ENCODE peak calls at places on chromosome 2, in eight cellular contexts. One of them, this sample, is unnamed.

GRCh38 chr2:191593622-191594416 is 84.1 kb upstream of the NABP1 start:
- DNase-seq in NCI-H2081: no peak
- DNase-seq in endodermal cell: no peak
- DNase-seq in stimulated activated effector memory CD8-positive, alpha-beta T cell treated with anti-CD3 and anti-CD28 coated beads, Interleukin-12 subunit alpha, Interleukin-12 subunit beta, amount 100 ng/mL, for 72 hours: no peak
- DNase-seq in cardiac muscle cell: peak
- DNase-seq in NCI-H1105 treated with DMSO at 0.1 percent for 48 hours: no peak
- DNase-seq in prostate gland: no peak
- DNase-seq in HTR-8/SVneo: peak
- DNase-seq in this sample: no peak

GRCh38 chr2:146143971-146144370 is 1624.1 kb upstream of the ZEB2 start:
- DNase-seq in HTR-8/SVneo: no peak
- DNase-seq in NCI-H1105 treated with DMSO at 0.1 percent for 48 hours: no peak
- DNase-seq in prostate gland: no peak
- DNase-seq in endodermal cell: no peak
- DNase-seq in cardiac muscle cell: no peak
- DNase-seq in stimulated activated effector memory CD8-positive, alpha-beta T cell treated with anti-CD3 and anti-CD28 coated beads, Interleukin-12 subunit alpha, Interleukin-12 subunit beta, amount 100 ng/mL, for 72 hours: no peak
- DNase-seq in NCI-H2081: no peak
- DNase-seq in this sample: no peak

GRCh38 chr2:120238728-120239487 is 13.7 kb upstream of the RALB start:
- DNase-seq in NCI-H2081: no peak
- DNase-seq in HTR-8/SVneo: peak
- DNase-seq in endodermal cell: peak
- DNase-seq in NCI-H1105 treated with DMSO at 0.1 percent for 48 hours: no peak
- DNase-seq in cardiac muscle cell: peak
- DNase-seq in stimulated activated effector memory CD8-positive, alpha-beta T cell treated with anti-CD3 and anti-CD28 coated beads, Interleukin-12 subunit alpha, Interleukin-12 subunit beta, amount 100 ng/mL, for 72 hours: no peak
- DNase-seq in prostate gland: no peak
- DNase-seq in this sample: peak

GRCh38 chr2:203596183-203596582 is 61.1 kb upstream of the RAPH1 start:
- DNase-seq in NCI-H2081: no peak
- DNase-seq in NCI-H1105 treated with DMSO at 0.1 percent for 48 hours: no peak
- DNase-seq in cardiac muscle cell: no peak
- DNase-seq in endodermal cell: no peak
- DNase-seq in stimulated activated effector memory CD8-positive, alpha-beta T cell treated with anti-CD3 and anti-CD28 coated beads, Interleukin-12 subunit alpha, Interleukin-12 subunit beta, amount 100 ng/mL, for 72 hours: no peak
- DNase-seq in HTR-8/SVneo: no peak
- DNase-seq in prostate gland: no peak
- DNase-seq in this sample: no peak

GRCh38 chr2:197356136-197356535 is 45.6 kb upstream of the ANKRD44 start:
- DNase-seq in NCI-H1105 treated with DMSO at 0.1 percent for 48 hours: no peak
- DNase-seq in stimulated activated effector memory CD8-positive, alpha-beta T cell treated with anti-CD3 and anti-CD28 coated beads, Interleukin-12 subunit alpha, Interleukin-12 subunit beta, amount 100 ng/mL, for 72 hours: no peak
- DNase-seq in HTR-8/SVneo: no peak
- DNase-seq in endodermal cell: peak
- DNase-seq in NCI-H2081: no peak
- DNase-seq in prostate gland: no peak
- DNase-seq in cardiac muscle cell: no peak
- DNase-seq in this sample: no peak

GRCh38 chr2:32806857-32807256 is 139.9 kb upstream of the LTBP1 start:
- DNase-seq in NCI-H1105 treated with DMSO at 0.1 percent for 48 hours: no peak
- DNase-seq in prostate gland: no peak
- DNase-seq in NCI-H2081: no peak
- DNase-seq in HTR-8/SVneo: no peak
- DNase-seq in endodermal cell: no peak
- DNase-seq in stimulated activated effector memory CD8-positive, alpha-beta T cell treated with anti-CD3 and anti-CD28 coated beads, Interleukin-12 subunit alpha, Interleukin-12 subunit beta, amount 100 ng/mL, for 72 hours: no peak
- DNase-seq in cardiac muscle cell: no peak
- DNase-seq in this sample: no peak

GRCh38 chr2:241855245-241855887 is 3.3 kb downstream of the PDCD1 start:
- DNase-seq in HTR-8/SVneo: no peak
- DNase-seq in endodermal cell: no peak
- DNase-seq in stimulated activated effector memory CD8-positive, alpha-beta T cell treated with anti-CD3 and anti-CD28 coated beads, Interleukin-12 subunit alpha, Interleukin-12 subunit beta, amount 100 ng/mL, for 72 hours: no peak
- DNase-seq in NCI-H1105 treated with DMSO at 0.1 percent for 48 hours: no peak
- DNase-seq in NCI-H2081: no peak
- DNase-seq in prostate gland: no peak
- DNase-seq in cardiac muscle cell: no peak
- DNase-seq in this sample: no peak

GRCh38 chr2:219000569-219000960 is 7.3 kb upstream of the CRYBA2 start:
- DNase-seq in prostate gland: no peak
- DNase-seq in HTR-8/SVneo: no peak
- DNase-seq in NCI-H2081: no peak
- DNase-seq in endodermal cell: peak
- DNase-seq in stimulated activated effector memory CD8-positive, alpha-beta T cell treated with anti-CD3 and anti-CD28 coated beads, Interleukin-12 subunit alpha, Interleukin-12 subunit beta, amount 100 ng/mL, for 72 hours: no peak
- DNase-seq in NCI-H1105 treated with DMSO at 0.1 percent for 48 hours: peak
- DNase-seq in cardiac muscle cell: no peak
- DNase-seq in this sample: no peak

GRCh38 chr2:64609229-64609994 is 44.3 kb downstream of the SERTAD2 start:
- DNase-seq in prostate gland: no peak
- DNase-seq in NCI-H1105 treated with DMSO at 0.1 percent for 48 hours: no peak
- DNase-seq in HTR-8/SVneo: no peak
- DNase-seq in endodermal cell: peak
- DNase-seq in NCI-H2081: peak
- DNase-seq in stimulated activated effector memory CD8-positive, alpha-beta T cell treated with anti-CD3 and anti-CD28 coated beads, Interleukin-12 subunit alpha, Interleukin-12 subunit beta, amount 100 ng/mL, for 72 hours: peak
- DNase-seq in cardiac muscle cell: peak
- DNase-seq in this sample: peak

GRCh38 chr2:180723712-180724111 is 256.7 kb upstream of the UBE2E3 start:
- DNase-seq in endodermal cell: no peak
- DNase-seq in prostate gland: no peak
- DNase-seq in NCI-H2081: no peak
- DNase-seq in cardiac muscle cell: no peak
- DNase-seq in NCI-H1105 treated with DMSO at 0.1 percent for 48 hours: no peak
- DNase-seq in HTR-8/SVneo: no peak
- DNase-seq in stimulated activated effector memory CD8-positive, alpha-beta T cell treated with anti-CD3 and anti-CD28 coated beads, Interleukin-12 subunit alpha, Interleukin-12 subunit beta, amount 100 ng/mL, for 72 hours: no peak
- DNase-seq in this sample: no peak

GRCh38 chr2:67566292-67566691 is 169.2 kb downstream of the ETAA1 start:
- DNase-seq in prostate gland: no peak
- DNase-seq in NCI-H1105 treated with DMSO at 0.1 percent for 48 hours: no peak
- DNase-seq in cardiac muscle cell: no peak
- DNase-seq in stimulated activated effector memory CD8-positive, alpha-beta T cell treated with anti-CD3 and anti-CD28 coated beads, Interleukin-12 subunit alpha, Interleukin-12 subunit beta, amount 100 ng/mL, for 72 hours: no peak
- DNase-seq in NCI-H2081: no peak
- DNase-seq in HTR-8/SVneo: no peak
- DNase-seq in endodermal cell: no peak
- DNase-seq in this sample: no peak

GRCh38 chr2:35510641-35511040 is 844.9 kb upstream of the CRIM1 start:
- DNase-seq in endodermal cell: no peak
- DNase-seq in prostate gland: no peak
- DNase-seq in stimulated activated effector memory CD8-positive, alpha-beta T cell treated with anti-CD3 and anti-CD28 coated beads, Interleukin-12 subunit alpha, Interleukin-12 subunit beta, amount 100 ng/mL, for 72 hours: no peak
- DNase-seq in HTR-8/SVneo: no peak
- DNase-seq in NCI-H2081: no peak
- DNase-seq in NCI-H1105 treated with DMSO at 0.1 percent for 48 hours: no peak
- DNase-seq in cardiac muscle cell: peak
- DNase-seq in this sample: no peak

GRCh38 chr2:229905601-229906000 is 16.2 kb downstream of the TRIP12 start:
- DNase-seq in NCI-H2081: no peak
- DNase-seq in stimulated activated effector memory CD8-positive, alpha-beta T cell treated with anti-CD3 and anti-CD28 coated beads, Interleukin-12 subunit alpha, Interleukin-12 subunit beta, amount 100 ng/mL, for 72 hours: no peak
- DNase-seq in prostate gland: no peak
- DNase-seq in NCI-H1105 treated with DMSO at 0.1 percent for 48 hours: no peak
- DNase-seq in cardiac muscle cell: no peak
- DNase-seq in endodermal cell: no peak
- DNase-seq in HTR-8/SVneo: no peak
- DNase-seq in this sample: no peak

GRCh38 chr2:64797881-64798590 is 144.3 kb upstream of the SERTAD2 start:
- DNase-seq in prostate gland: peak
- DNase-seq in cardiac muscle cell: peak
- DNase-seq in NCI-H2081: peak
- DNase-seq in HTR-8/SVneo: peak
- DNase-seq in endodermal cell: no peak
- DNase-seq in NCI-H1105 treated with DMSO at 0.1 percent for 48 hours: peak
- DNase-seq in stimulated activated effector memory CD8-positive, alpha-beta T cell treated with anti-CD3 and anti-CD28 coated beads, Interleukin-12 subunit alpha, Interleukin-12 subunit beta, amount 100 ng/mL, for 72 hours: no peak
- DNase-seq in this sample: no peak

GRCh38 chr2:119426801-119427395 is 4.8 kb upstream of the TMEM37 start:
- DNase-seq in prostate gland: no peak
- DNase-seq in HTR-8/SVneo: no peak
- DNase-seq in NCI-H1105 treated with DMSO at 0.1 percent for 48 hours: no peak
- DNase-seq in cardiac muscle cell: peak
- DNase-seq in stimulated activated effector memory CD8-positive, alpha-beta T cell treated with anti-CD3 and anti-CD28 coated beads, Interleukin-12 subunit alpha, Interleukin-12 subunit beta, amount 100 ng/mL, for 72 hours: no peak
- DNase-seq in endodermal cell: peak
- DNase-seq in NCI-H2081: no peak
- DNase-seq in this sample: peak

GRCh38 chr2:183926433-183926832 is 671.9 kb upstream of the ZNF804A start:
- DNase-seq in cardiac muscle cell: no peak
- DNase-seq in NCI-H2081: no peak
- DNase-seq in NCI-H1105 treated with DMSO at 0.1 percent for 48 hours: no peak
- DNase-seq in endodermal cell: no peak
- DNase-seq in HTR-8/SVneo: no peak
- DNase-seq in stimulated activated effector memory CD8-positive, alpha-beta T cell treated with anti-CD3 and anti-CD28 coated beads, Interleukin-12 subunit alpha, Interleukin-12 subunit beta, amount 100 ng/mL, for 72 hours: no peak
- DNase-seq in prostate gland: no peak
- DNase-seq in this sample: no peak

GRCh38 chr2:13682878-13683277 is 949.6 kb upstream of the LRATD1 start:
- DNase-seq in HTR-8/SVneo: no peak
- DNase-seq in endodermal cell: no peak
- DNase-seq in NCI-H1105 treated with DMSO at 0.1 percent for 48 hours: peak
- DNase-seq in NCI-H2081: peak
- DNase-seq in cardiac muscle cell: no peak
- DNase-seq in stimulated activated effector memory CD8-positive, alpha-beta T cell treated with anti-CD3 and anti-CD28 coated beads, Interleukin-12 subunit alpha, Interleukin-12 subunit beta, amount 100 ng/mL, for 72 hours: no peak
- DNase-seq in prostate gland: peak
- DNase-seq in this sample: peak

GRCh38 chr2:170088776-170089175 is 89.2 kb upstream of the MYO3B start:
- DNase-seq in endodermal cell: no peak
- DNase-seq in HTR-8/SVneo: no peak
- DNase-seq in NCI-H1105 treated with DMSO at 0.1 percent for 48 hours: no peak
- DNase-seq in stimulated activated effector memory CD8-positive, alpha-beta T cell treated with anti-CD3 and anti-CD28 coated beads, Interleukin-12 subunit alpha, Interleukin-12 subunit beta, amount 100 ng/mL, for 72 hours: no peak
- DNase-seq in prostate gland: no peak
- DNase-seq in cardiac muscle cell: peak
- DNase-seq in NCI-H2081: no peak
- DNase-seq in this sample: no peak

GRCh38 chr2:23549821-23550535 is 165.0 kb downstream of the KLHL29 start:
- DNase-seq in NCI-H2081: peak
- DNase-seq in stimulated activated effector memory CD8-positive, alpha-beta T cell treated with anti-CD3 and anti-CD28 coated beads, Interleukin-12 subunit alpha, Interleukin-12 subunit beta, amount 100 ng/mL, for 72 hours: no peak
- DNase-seq in prostate gland: no peak
- DNase-seq in endodermal cell: no peak
- DNase-seq in cardiac muscle cell: peak
- DNase-seq in HTR-8/SVneo: no peak
- DNase-seq in NCI-H1105 treated with DMSO at 0.1 percent for 48 hours: no peak
- DNase-seq in this sample: no peak

GRCh38 chr2:205293559-205293958 is 388.7 kb upstream of the NRP2 start:
- DNase-seq in endodermal cell: no peak
- DNase-seq in cardiac muscle cell: no peak
- DNase-seq in NCI-H1105 treated with DMSO at 0.1 percent for 48 hours: no peak
- DNase-seq in NCI-H2081: no peak
- DNase-seq in stimulated activated effector memory CD8-positive, alpha-beta T cell treated with anti-CD3 and anti-CD28 coated beads, Interleukin-12 subunit alpha, Interleukin-12 subunit beta, amount 100 ng/mL, for 72 hours: no peak
- DNase-seq in HTR-8/SVneo: no peak
- DNase-seq in prostate gland: no peak
- DNase-seq in this sample: no peak

GRCh38 chr2:224009605-224010330 is 29.3 kb downstream of the SERPINE2 start:
- DNase-seq in HTR-8/SVneo: peak
- DNase-seq in prostate gland: no peak
- DNase-seq in NCI-H2081: no peak
- DNase-seq in endodermal cell: no peak
- DNase-seq in stimulated activated effector memory CD8-positive, alpha-beta T cell treated with anti-CD3 and anti-CD28 coated beads, Interleukin-12 subunit alpha, Interleukin-12 subunit beta, amount 100 ng/mL, for 72 hours: no peak
- DNase-seq in cardiac muscle cell: peak
- DNase-seq in NCI-H1105 treated with DMSO at 0.1 percent for 48 hours: no peak
- DNase-seq in this sample: no peak

GRCh38 chr2:141810148-141810547 is 320.7 kb downstream of the LRP1B start:
- DNase-seq in stimulated activated effector memory CD8-positive, alpha-beta T cell treated with anti-CD3 and anti-CD28 coated beads, Interleukin-12 subunit alpha, Interleukin-12 subunit beta, amount 100 ng/mL, for 72 hours: no peak
- DNase-seq in HTR-8/SVneo: no peak
- DNase-seq in NCI-H1105 treated with DMSO at 0.1 percent for 48 hours: no peak
- DNase-seq in prostate gland: no peak
- DNase-seq in cardiac muscle cell: no peak
- DNase-seq in endodermal cell: no peak
- DNase-seq in NCI-H2081: no peak
- DNase-seq in this sample: no peak

GRCh38 chr2:138275881-138276280 is 225.7 kb upstream of the SPOPL start:
- DNase-seq in cardiac muscle cell: no peak
- DNase-seq in NCI-H1105 treated with DMSO at 0.1 percent for 48 hours: peak
- DNase-seq in NCI-H2081: no peak
- DNase-seq in stimulated activated effector memory CD8-positive, alpha-beta T cell treated with anti-CD3 and anti-CD28 coated beads, Interleukin-12 subunit alpha, Interleukin-12 subunit beta, amount 100 ng/mL, for 72 hours: no peak
- DNase-seq in endodermal cell: no peak
- DNase-seq in prostate gland: no peak
- DNase-seq in HTR-8/SVneo: no peak
- DNase-seq in this sample: no peak

GRCh38 chr2:169039702-169040101 is 8.6 kb upstream of the ABCB11 start:
- DNase-seq in prostate gland: no peak
- DNase-seq in HTR-8/SVneo: no peak
- DNase-seq in NCI-H1105 treated with DMSO at 0.1 percent for 48 hours: no peak
- DNase-seq in cardiac muscle cell: no peak
- DNase-seq in endodermal cell: no peak
- DNase-seq in NCI-H2081: no peak
- DNase-seq in stimulated activated effector memory CD8-positive, alpha-beta T cell treated with anti-CD3 and anti-CD28 coated beads, Interleukin-12 subunit alpha, Interleukin-12 subunit beta, amount 100 ng/mL, for 72 hours: no peak
- DNase-seq in this sample: no peak

GRCh38 chr2:242053921-242054320 is 184.4 kb downstream of the RTP5 start:
- DNase-seq in endodermal cell: no peak
- DNase-seq in NCI-H2081: no peak
- DNase-seq in HTR-8/SVneo: no peak
- DNase-seq in stimulated activated effector memory CD8-positive, alpha-beta T cell treated with anti-CD3 and anti-CD28 coated beads, Interleukin-12 subunit alpha, Interleukin-12 subunit beta, amount 100 ng/mL, for 72 hours: no peak
- DNase-seq in NCI-H1105 treated with DMSO at 0.1 percent for 48 hours: no peak
- DNase-seq in cardiac muscle cell: no peak
- DNase-seq in prostate gland: no peak
- DNase-seq in this sample: no peak

GRCh38 chr2:177106212-177106611 is 106.4 kb upstream of the HNRNPA3 start:
- DNase-seq in NCI-H1105 treated with DMSO at 0.1 percent for 48 hours: no peak
- DNase-seq in stimulated activated effector memory CD8-positive, alpha-beta T cell treated with anti-CD3 and anti-CD28 coated beads, Interleukin-12 subunit alpha, Interleukin-12 subunit beta, amount 100 ng/mL, for 72 hours: no peak
- DNase-seq in NCI-H2081: no peak
- DNase-seq in cardiac muscle cell: no peak
- DNase-seq in prostate gland: no peak
- DNase-seq in HTR-8/SVneo: peak
- DNase-seq in endodermal cell: peak
- DNase-seq in this sample: no peak

GRCh38 chr2:158743899-158744298 is 51.2 kb upstream of the DAPL1 start:
- DNase-seq in NCI-H1105 treated with DMSO at 0.1 percent for 48 hours: no peak
- DNase-seq in HTR-8/SVneo: no peak
- DNase-seq in cardiac muscle cell: no peak
- DNase-seq in NCI-H2081: no peak
- DNase-seq in endodermal cell: no peak
- DNase-seq in stimulated activated effector memory CD8-positive, alpha-beta T cell treated with anti-CD3 and anti-CD28 coated beads, Interleukin-12 subunit alpha, Interleukin-12 subunit beta, amount 100 ng/mL, for 72 hours: no peak
- DNase-seq in prostate gland: no peak
- DNase-seq in this sample: no peak

GRCh38 chr2:216018709-216019108 is 5.4 kb upstream of the MREG start:
- DNase-seq in NCI-H2081: no peak
- DNase-seq in NCI-H1105 treated with DMSO at 0.1 percent for 48 hours: no peak
- DNase-seq in endodermal cell: no peak
- DNase-seq in HTR-8/SVneo: no peak
- DNase-seq in prostate gland: no peak
- DNase-seq in stimulated activated effector memory CD8-positive, alpha-beta T cell treated with anti-CD3 and anti-CD28 coated beads, Interleukin-12 subunit alpha, Interleukin-12 subunit beta, amount 100 ng/mL, for 72 hours: no peak
- DNase-seq in cardiac muscle cell: no peak
- DNase-seq in this sample: no peak

GRCh38 chr2:71348302-71348701 is 16.7 kb downstream of the ZNF638 start:
- DNase-seq in HTR-8/SVneo: no peak
- DNase-seq in endodermal cell: peak
- DNase-seq in NCI-H2081: no peak
- DNase-seq in prostate gland: no peak
- DNase-seq in cardiac muscle cell: peak
- DNase-seq in stimulated activated effector memory CD8-positive, alpha-beta T cell treated with anti-CD3 and anti-CD28 coated beads, Interleukin-12 subunit alpha, Interleukin-12 subunit beta, amount 100 ng/mL, for 72 hours: no peak
- DNase-seq in NCI-H1105 treated with DMSO at 0.1 percent for 48 hours: no peak
- DNase-seq in this sample: no peak

GRCh38 chr2:200189964-200190363 is 116.5 kb upstream of the SPATS2L start:
- DNase-seq in cardiac muscle cell: peak
- DNase-seq in NCI-H2081: no peak
- DNase-seq in stimulated activated effector memory CD8-positive, alpha-beta T cell treated with anti-CD3 and anti-CD28 coated beads, Interleukin-12 subunit alpha, Interleukin-12 subunit beta, amount 100 ng/mL, for 72 hours: no peak
- DNase-seq in prostate gland: no peak
- DNase-seq in endodermal cell: no peak
- DNase-seq in NCI-H1105 treated with DMSO at 0.1 percent for 48 hours: no peak
- DNase-seq in HTR-8/SVneo: no peak
- DNase-seq in this sample: no peak

GRCh38 chr2:236415706-236416493 is 151.7 kb upstream of the ASB18 start:
- DNase-seq in cardiac muscle cell: no peak
- DNase-seq in NCI-H1105 treated with DMSO at 0.1 percent for 48 hours: no peak
- DNase-seq in NCI-H2081: no peak
- DNase-seq in prostate gland: no peak
- DNase-seq in HTR-8/SVneo: no peak
- DNase-seq in endodermal cell: no peak
- DNase-seq in stimulated activated effector memory CD8-positive, alpha-beta T cell treated with anti-CD3 and anti-CD28 coated beads, Interleukin-12 subunit alpha, Interleukin-12 subunit beta, amount 100 ng/mL, for 72 hours: no peak
- DNase-seq in this sample: no peak

GRCh38 chr2:144082327-144082726 is 437.6 kb downstream of the ZEB2 start:
- DNase-seq in endodermal cell: no peak
- DNase-seq in NCI-H2081: no peak
- DNase-seq in prostate gland: no peak
- DNase-seq in NCI-H1105 treated with DMSO at 0.1 percent for 48 hours: no peak
- DNase-seq in stimulated activated effector memory CD8-positive, alpha-beta T cell treated with anti-CD3 and anti-CD28 coated beads, Interleukin-12 subunit alpha, Interleukin-12 subunit beta, amount 100 ng/mL, for 72 hours: no peak
- DNase-seq in cardiac muscle cell: no peak
- DNase-seq in HTR-8/SVneo: no peak
- DNase-seq in this sample: no peak

GRCh38 chr2:164903214-164903613 is 52.1 kb downstream of the SLC38A11 start:
- DNase-seq in HTR-8/SVneo: no peak
- DNase-seq in prostate gland: no peak
- DNase-seq in cardiac muscle cell: peak
- DNase-seq in stimulated activated effector memory CD8-positive, alpha-beta T cell treated with anti-CD3 and anti-CD28 coated beads, Interleukin-12 subunit alpha, Interleukin-12 subunit beta, amount 100 ng/mL, for 72 hours: no peak
- DNase-seq in endodermal cell: no peak
- DNase-seq in NCI-H2081: no peak
- DNase-seq in NCI-H1105 treated with DMSO at 0.1 percent for 48 hours: peak
- DNase-seq in this sample: no peak

GRCh38 chr2:128441341-128442052 is 122.8 kb upstream of the HS6ST1 start:
- DNase-seq in NCI-H2081: no peak
- DNase-seq in cardiac muscle cell: no peak
- DNase-seq in HTR-8/SVneo: no peak
- DNase-seq in endodermal cell: peak
- DNase-seq in stimulated activated effector memory CD8-positive, alpha-beta T cell treated with anti-CD3 and anti-CD28 coated beads, Interleukin-12 subunit alpha, Interleukin-12 subunit beta, amount 100 ng/mL, for 72 hours: no peak
- DNase-seq in prostate gland: no peak
- DNase-seq in NCI-H1105 treated with DMSO at 0.1 percent for 48 hours: no peak
- DNase-seq in this sample: no peak